ENCODE peak calls at places on chromosomes 13 and 19, in six cellular contexts. B is transverse colon, O is GM12878, R is HepG2, Q is H1, D is stomach. I is an unnamed sample.

GRCh38 chr13:76965759-76966421 is 17.6 kb downstream of the ACOD1 start:
- DNase-seq in B (peak; percentile 14), O (no peak), R (no peak), Q (no peak), D (peak; percentile 33), I (no peak)

GRCh38 chr13:35866801-35867200 is 264.4 kb downstream of the DCLK1 start:
- DNase-seq in B (no peak), O (no peak), R (no peak), Q (no peak), D (no peak), I (no peak)

GRCh38 chr13:35475960-35476943 is at the start of gene MAB21L1:
- DNase-seq in B (peak; percentile 9), O (no peak), R (no peak), Q (no peak), D (peak; percentile 38), I (no peak)

GRCh38 chr13:110869805-110870706 is 44.8 kb downstream of the ANKRD10 start:
- DNase-seq in B (peak; percentile 74), O (no peak), R (peak; percentile 89), Q (no peak), D (peak; percentile 79), I (peak; percentile 90)

GRCh38 chr19:29545866-29546582 is 20.2 kb downstream of the VSTM2B start:
- DNase-seq in B (no peak), O (no peak), R (no peak), Q (no peak), D (no peak), I (no peak)

GRCh38 chr13:72120632-72121031 is 253.6 kb upstream of the DACH1 start:
- DNase-seq in B (no peak), O (no peak), R (no peak), Q (no peak), D (no peak), I (no peak)

GRCh38 chr13:57624565-57625435 is 6.7 kb upstream of the PCDH17 start:
- DNase-seq in B (peak; percentile 8), O (no peak), R (peak; percentile 56), Q (no peak), D (no peak), I (no peak)

GRCh38 chr19:579111-579841 is 6.9 kb downstream of the BSG start:
- DNase-seq in B (no peak), O (no peak), R (no peak), Q (no peak), D (no peak), I (no peak)

GRCh38 chr19:4987286-4987685 is 18.4 kb downstream of the KDM4B start:
- DNase-seq in B (no peak), O (no peak), R (no peak), Q (no peak), D (no peak), I (no peak)

GRCh38 chr19:3760871-3761361 is 576 bp downstream of the APBA3 start:
- DNase-seq in B (no peak), O (no peak), R (no peak), Q (no peak), D (no peak), I (no peak)
- H3K4me1 ChIP-seq in B (peaks cover 7% of the 10 kb centered on the region), O (peaks cover 4% of the 10 kb centered on the region), R (peaks cover 17% of the 10 kb centered on the region), Q (no peaks in the 10 kb centered on the region), D (peaks cover 26% of the 10 kb centered on the region), I (no peaks in the 10 kb centered on the region)

DNA sequence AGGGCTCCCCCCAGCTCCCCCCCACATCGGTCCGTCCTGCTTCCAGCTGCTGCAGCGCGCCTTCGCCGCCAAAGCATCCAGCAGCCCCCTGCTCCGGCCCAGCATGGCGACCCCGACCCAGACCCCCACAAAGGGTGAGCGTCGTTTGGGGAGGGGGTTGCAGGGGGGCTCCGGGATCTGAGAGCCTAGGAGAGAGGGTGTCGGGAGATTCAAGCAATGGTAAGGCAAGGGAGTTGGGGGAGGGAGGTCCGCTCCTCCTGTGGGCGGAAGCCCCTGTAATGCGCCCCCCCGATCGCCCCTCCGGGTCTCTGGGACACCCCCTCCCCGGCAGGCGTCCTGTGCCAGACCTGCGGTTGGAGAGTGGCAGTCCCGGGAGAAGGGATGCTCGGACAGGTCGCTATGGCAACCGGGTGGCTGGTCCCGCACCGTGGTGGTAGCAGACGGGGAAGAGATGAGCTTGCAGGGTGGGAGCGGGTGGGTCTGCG is at the start of gene FXYD7:
- DNase-seq in B (no peak), O (no peak), R (no peak), Q (no peak), D (no peak), I (no peak)
- TF ChIP-seq POLR2AphosphoS5 in B (no peak), O (no peak), R (no peak), Q (no peak), D (no peak), I (no peak)

DNA sequence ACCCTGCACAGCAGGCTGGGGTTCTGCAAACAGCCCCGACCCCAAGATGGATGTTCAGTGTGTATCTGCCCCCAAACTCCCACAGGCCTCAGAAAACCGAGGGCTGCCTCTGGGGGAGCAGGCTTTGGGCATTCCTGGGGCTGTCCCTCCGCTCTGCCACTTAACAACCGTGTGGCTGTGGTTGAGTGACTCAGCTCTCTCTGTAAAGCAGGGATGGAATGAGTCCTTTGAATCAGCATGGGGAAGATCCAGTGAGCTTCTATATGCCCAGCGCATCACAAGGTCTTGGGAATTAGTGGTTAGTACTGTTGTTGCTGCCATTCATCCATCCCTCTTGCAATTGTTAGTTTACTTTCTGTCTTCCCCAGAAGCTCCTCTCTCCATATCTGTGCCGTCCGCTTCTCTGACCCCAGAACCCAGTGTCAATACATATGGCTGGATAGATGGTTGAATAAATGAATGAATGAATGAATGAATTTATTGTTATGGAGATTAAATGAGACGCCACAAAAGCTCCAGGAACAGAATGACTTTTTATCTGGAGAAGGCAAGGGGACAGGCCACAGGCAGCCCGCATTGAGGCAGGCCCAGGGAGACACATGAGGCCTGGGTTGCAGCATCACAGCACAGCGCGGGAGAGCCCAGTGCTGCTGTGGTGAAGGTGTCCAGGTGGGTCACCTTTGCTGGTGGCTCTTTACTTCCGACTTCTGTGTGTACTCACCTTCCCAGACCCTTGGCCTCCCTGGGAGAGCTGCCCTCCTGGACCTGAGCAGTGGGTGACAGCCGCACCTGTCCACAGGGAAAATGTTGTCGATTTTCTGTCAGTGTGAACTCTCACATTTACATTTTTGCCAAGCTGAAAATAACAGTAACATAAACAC is 89.3 kb downstream of the RGCC start:
- DNase-seq in B (no peak), O (no peak), R (peak; percentile 21), Q (no peak), D (no peak), I (no peak)
- H3K4me1 ChIP-seq in B (no peaks in the 10 kb centered on the region), O (no peaks in the 10 kb centered on the region), R (peaks cover 28% of the 10 kb centered on the region), Q (peaks cover 1% of the 10 kb centered on the region), D (no peaks in the 10 kb centered on the region), I (no peaks in the 10 kb centered on the region)

GRCh38 chr13:30078059-30078458 is 227.6 kb upstream of the UBL3 start:
- DNase-seq in B (no peak), O (no peak), R (no peak), Q (no peak), D (no peak), I (no peak)

GRCh38 chr13:30074955-30075614 is 224.7 kb upstream of the UBL3 start:
- DNase-seq in B (no peak), O (no peak), R (no peak), Q (no peak), D (no peak), I (no peak)

GRCh38 chr13:30077338-30077737 is 226.9 kb upstream of the UBL3 start:
- DNase-seq in B (no peak), O (no peak), R (no peak), Q (no peak), D (no peak), I (no peak)

GRCh38 chr13:30071890-30072817 is 221.7 kb upstream of the UBL3 start:
- DNase-seq in B (peak; percentile 77), O (no peak), R (no peak), Q (no peak), D (peak; percentile 92), I (no peak)

GRCh38 chr13:30072818-30073186 is 222.4 kb upstream of the UBL3 start:
- DNase-seq in B (no peak), O (no peak), R (no peak), Q (no peak), D (no peak), I (no peak)
- TF ChIP-seq POLR2AphosphoS5 in B (no peak), O (no peak), R (no peak), Q (no peak), D (no peak), I (no peak)

GRCh38 chr19:13012690-13013608 is 17.7 kb downstream of the NFIX start:
- DNase-seq in B (peak; percentile 74), O (no peak), R (peak; percentile 52), Q (no peak), D (no peak), I (no peak)

GRCh38 chr19:13013649-13014048 is 18.4 kb downstream of the NFIX start:
- DNase-seq in B (no peak), O (no peak), R (no peak), Q (no peak), D (no peak), I (no peak)

GRCh38 chr19:13014921-13015280 is 19.6 kb downstream of the NFIX start:
- DNase-seq in B (no peak), O (no peak), R (no peak), Q (no peak), D (no peak), I (no peak)

GRCh38 chr19:13015361-13016231 is 20.3 kb downstream of the NFIX start:
- DNase-seq in B (no peak), O (no peak), R (no peak), Q (no peak), D (no peak), I (no peak)

DNA sequence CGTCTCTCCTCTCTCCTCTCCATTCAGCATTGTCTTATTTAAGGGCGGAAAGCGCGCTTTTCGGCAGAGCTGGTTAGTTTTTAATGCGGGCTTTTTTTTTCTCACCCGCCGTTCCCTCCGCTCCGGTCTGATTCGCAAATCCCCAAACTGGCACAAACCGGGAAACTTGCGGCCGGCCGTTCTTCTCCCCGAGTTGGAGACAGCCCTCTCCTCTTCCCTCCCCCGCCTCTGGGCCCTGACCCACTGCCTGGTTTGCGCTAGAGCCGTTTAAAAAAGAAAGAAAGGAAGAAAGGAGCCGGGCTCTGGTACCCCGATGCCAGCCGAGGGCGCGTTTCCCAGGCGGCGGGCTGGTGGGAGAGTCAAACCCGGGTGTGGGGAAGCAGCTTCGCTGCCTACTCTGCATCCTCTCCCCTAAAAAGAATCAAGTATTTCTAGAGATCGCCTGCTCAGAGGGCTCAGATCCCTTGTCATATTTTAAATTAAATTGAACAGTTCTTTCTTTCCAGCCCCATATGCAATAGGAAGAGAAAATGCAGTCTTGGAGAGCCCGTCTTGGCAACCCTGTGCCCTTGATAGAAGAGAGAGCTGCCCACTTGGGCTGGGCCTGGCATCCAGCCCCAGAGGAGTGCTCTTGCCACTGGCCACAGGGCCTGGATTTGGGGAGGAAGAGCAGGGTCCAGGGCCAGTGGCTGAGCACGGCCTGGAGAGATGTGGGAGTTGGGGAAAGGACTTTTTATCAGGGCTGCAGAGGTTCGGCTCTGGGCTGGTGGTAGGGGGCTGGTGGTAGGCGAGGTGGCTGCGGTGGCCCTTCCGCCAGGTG is 19.0 kb downstream of the NFIX start:
- DNase-seq in B (no peak), O (no peak), R (no peak), Q (no peak), D (no peak), I (no peak)
- H3K4me1 ChIP-seq in B (peaks cover 38% of the 10 kb centered on the region), O (peaks cover 6% of the 10 kb centered on the region), R (peaks cover 31% of the 10 kb centered on the region), Q (peaks cover 28% of the 10 kb centered on the region), D (peaks cover 97% of the 10 kb centered on the region), I (peaks cover 17% of the 10 kb centered on the region)

GRCh38 chr19:12782424-12783225 is 7.3 kb upstream of the HOOK2 start:
- DNase-seq in B (peak; percentile 90), O (no peak), R (no peak), Q (no peak), D (peak; percentile 80), I (peak; percentile 79)
- TF ChIP-seq POLR2AphosphoS5 in B (peak; percentile 87), O (no peak), R (no peak), Q (no peak), D (peak; percentile 2), I (peak; percentile 75)